ENCODE peak calls at places on chromosomes 13 and 19, in nine cellular contexts. One of them, this sample, is unnamed.

GRCh38 chr13:23609414-23610186 is 39.4 kb downstream of the TNFRSF19 start:
- DNase-seq in IMR-90: peak; percentile 77
- DNase-seq in CD4-positive, alpha-beta T cell: no peak
- DNase-seq in BJ: no peak
- DNase-seq in dorsolateral prefrontal cortex: no peak
- DNase-seq in osteoblast: no peak
- DNase-seq in CD8-positive, alpha-beta T cell: no peak
- DNase-seq in fibroblast of mammary gland: peak; percentile 70
- DNase-seq in AG10803: peak; percentile 62
- DNase-seq in this sample: no peak

GRCh38 chr13:46906440-46906839 is 9.6 kb upstream of the HTR2A start:
- DNase-seq in IMR-90: no peak
- DNase-seq in CD4-positive, alpha-beta T cell: no peak
- DNase-seq in BJ: no peak
- DNase-seq in dorsolateral prefrontal cortex: no peak
- DNase-seq in osteoblast: no peak
- DNase-seq in CD8-positive, alpha-beta T cell: no peak
- DNase-seq in fibroblast of mammary gland: peak; percentile 28
- DNase-seq in AG10803: no peak
- DNase-seq in this sample: no peak

GRCh38 chr13:112245179-112245724 is 130.9 kb upstream of the SPACA7 start:
- DNase-seq in IMR-90: no peak
- DNase-seq in CD4-positive, alpha-beta T cell: no peak
- DNase-seq in BJ: no peak
- DNase-seq in dorsolateral prefrontal cortex: no peak
- DNase-seq in osteoblast: peak; percentile 14
- DNase-seq in CD8-positive, alpha-beta T cell: no peak
- DNase-seq in fibroblast of mammary gland: no peak
- DNase-seq in AG10803: no peak
- DNase-seq in this sample: no peak

GRCh38 chr13:23928985-23929384 is 31.7 kb upstream of the C1QTNF9B start:
- DNase-seq in IMR-90: peak; percentile 90
- DNase-seq in CD4-positive, alpha-beta T cell: no peak
- DNase-seq in BJ: peak; percentile 27
- DNase-seq in dorsolateral prefrontal cortex: no peak
- DNase-seq in osteoblast: peak; percentile 93
- DNase-seq in CD8-positive, alpha-beta T cell: no peak
- DNase-seq in fibroblast of mammary gland: peak; percentile 89
- DNase-seq in AG10803: peak; percentile 69
- DNase-seq in this sample: no peak

GRCh38 chr13:66224644-66225043 is 1005.5 kb downstream of the PCDH9 start:
- DNase-seq in IMR-90: no peak
- DNase-seq in CD4-positive, alpha-beta T cell: no peak
- DNase-seq in BJ: no peak
- DNase-seq in dorsolateral prefrontal cortex: no peak
- DNase-seq in osteoblast: no peak
- DNase-seq in CD8-positive, alpha-beta T cell: no peak
- DNase-seq in fibroblast of mammary gland: no peak
- DNase-seq in AG10803: no peak
- DNase-seq in this sample: no peak

GRCh38 chr13:110409581-110409992 is 102.5 kb downstream of the COL4A2 start:
- DNase-seq in IMR-90: peak; percentile 68
- DNase-seq in CD4-positive, alpha-beta T cell: no peak
- DNase-seq in BJ: no peak
- DNase-seq in dorsolateral prefrontal cortex: no peak
- DNase-seq in osteoblast: peak; percentile 44
- DNase-seq in CD8-positive, alpha-beta T cell: no peak
- DNase-seq in fibroblast of mammary gland: peak; percentile 48
- DNase-seq in AG10803: no peak
- DNase-seq in this sample: no peak

GRCh38 chr19:44943801-44944249 is 1.8 kb downstream of the APOC4 start:
- DNase-seq in IMR-90: no peak
- DNase-seq in CD4-positive, alpha-beta T cell: no peak
- DNase-seq in BJ: no peak
- DNase-seq in dorsolateral prefrontal cortex: peak; percentile 62
- DNase-seq in osteoblast: peak; percentile 76
- DNase-seq in CD8-positive, alpha-beta T cell: no peak
- DNase-seq in fibroblast of mammary gland: peak; percentile 62
- DNase-seq in AG10803: peak; percentile 13
- DNase-seq in this sample: peak; percentile 92

GRCh38 chr19:18193388-18194207 is 580 bp downstream of the MPV17L2 start:
- DNase-seq in IMR-90: no peak
- DNase-seq in CD4-positive, alpha-beta T cell: no peak
- DNase-seq in BJ: no peak
- DNase-seq in dorsolateral prefrontal cortex: no peak
- DNase-seq in osteoblast: peak; percentile 72
- DNase-seq in CD8-positive, alpha-beta T cell: no peak
- DNase-seq in fibroblast of mammary gland: peak; percentile 8
- DNase-seq in AG10803: no peak
- DNase-seq in this sample: no peak

GRCh38 chr19:8915997-8916396 is 83.8 kb downstream of the MBD3L1 start:
- DNase-seq in IMR-90: no peak
- DNase-seq in CD4-positive, alpha-beta T cell: no peak
- DNase-seq in BJ: no peak
- DNase-seq in dorsolateral prefrontal cortex: no peak
- DNase-seq in osteoblast: no peak
- DNase-seq in CD8-positive, alpha-beta T cell: no peak
- DNase-seq in fibroblast of mammary gland: no peak
- DNase-seq in AG10803: no peak
- DNase-seq in this sample: no peak

GRCh38 chr19:5479958-5480357 is 24.7 kb downstream of the ZNRF4 start:
- DNase-seq in IMR-90: no peak
- DNase-seq in CD4-positive, alpha-beta T cell: no peak
- DNase-seq in BJ: no peak
- DNase-seq in dorsolateral prefrontal cortex: no peak
- DNase-seq in osteoblast: peak; percentile 54
- DNase-seq in CD8-positive, alpha-beta T cell: no peak
- DNase-seq in fibroblast of mammary gland: no peak
- DNase-seq in AG10803: no peak
- DNase-seq in this sample: no peak

GRCh38 chr13:110425444-110425780 is 118.3 kb downstream of the COL4A2 start:
- DNase-seq in IMR-90: peak; percentile 96
- DNase-seq in CD4-positive, alpha-beta T cell: no peak
- DNase-seq in BJ: peak; percentile 91
- DNase-seq in dorsolateral prefrontal cortex: no peak
- DNase-seq in osteoblast: no peak
- DNase-seq in CD8-positive, alpha-beta T cell: no peak
- DNase-seq in fibroblast of mammary gland: peak; percentile 70
- DNase-seq in AG10803: no peak
- DNase-seq in this sample: no peak

GRCh38 chr19:19226204-19226603 is 14.4 kb downstream of the NCAN start:
- DNase-seq in IMR-90: no peak
- DNase-seq in CD4-positive, alpha-beta T cell: no peak
- DNase-seq in BJ: no peak
- DNase-seq in dorsolateral prefrontal cortex: no peak
- DNase-seq in osteoblast: peak; percentile 30
- DNase-seq in CD8-positive, alpha-beta T cell: no peak
- DNase-seq in fibroblast of mammary gland: no peak
- DNase-seq in AG10803: no peak
- DNase-seq in this sample: no peak

GRCh38 chr19:51830263-51830662 is 35.3 kb downstream of the FPR3 start:
- DNase-seq in IMR-90: no peak
- DNase-seq in CD4-positive, alpha-beta T cell: no peak
- DNase-seq in BJ: no peak
- DNase-seq in dorsolateral prefrontal cortex: no peak
- DNase-seq in osteoblast: no peak
- DNase-seq in CD8-positive, alpha-beta T cell: no peak
- DNase-seq in fibroblast of mammary gland: peak; percentile 5
- DNase-seq in AG10803: peak; percentile 17
- DNase-seq in this sample: no peak

GRCh38 chr13:22114630-22115311 is 443.9 kb downstream of the FGF9 start:
- DNase-seq in IMR-90: peak; percentile 78
- DNase-seq in CD4-positive, alpha-beta T cell: no peak
- DNase-seq in BJ: peak; percentile 20
- DNase-seq in dorsolateral prefrontal cortex: no peak
- DNase-seq in osteoblast: no peak
- DNase-seq in CD8-positive, alpha-beta T cell: peak; percentile 54
- DNase-seq in fibroblast of mammary gland: no peak
- DNase-seq in AG10803: peak; percentile 17
- DNase-seq in this sample: peak; percentile 81

GRCh38 chr19:30880151-30880550 is 469.1 kb downstream of the TSHZ3 start:
- DNase-seq in IMR-90: no peak
- DNase-seq in CD4-positive, alpha-beta T cell: no peak
- DNase-seq in BJ: no peak
- DNase-seq in dorsolateral prefrontal cortex: no peak
- DNase-seq in osteoblast: no peak
- DNase-seq in CD8-positive, alpha-beta T cell: no peak
- DNase-seq in fibroblast of mammary gland: no peak
- DNase-seq in AG10803: no peak
- DNase-seq in this sample: no peak

GRCh38 chr13:51626749-51627148 is 42.5 kb downstream of the WDFY2 start:
- DNase-seq in IMR-90: no peak
- DNase-seq in CD4-positive, alpha-beta T cell: no peak
- DNase-seq in BJ: no peak
- DNase-seq in dorsolateral prefrontal cortex: no peak
- DNase-seq in osteoblast: no peak
- DNase-seq in CD8-positive, alpha-beta T cell: no peak
- DNase-seq in fibroblast of mammary gland: no peak
- DNase-seq in AG10803: no peak
- DNase-seq in this sample: no peak

GRCh38 chr13:96252903-96253302 is 163.0 kb downstream of the HS6ST3 start:
- DNase-seq in IMR-90: no peak
- DNase-seq in CD4-positive, alpha-beta T cell: no peak
- DNase-seq in BJ: no peak
- DNase-seq in dorsolateral prefrontal cortex: no peak
- DNase-seq in osteoblast: peak; percentile 6
- DNase-seq in CD8-positive, alpha-beta T cell: no peak
- DNase-seq in fibroblast of mammary gland: no peak
- DNase-seq in AG10803: no peak
- DNase-seq in this sample: no peak

GRCh38 chr13:48038763-48039162 is 1.2 kb downstream of the NUDT15 start:
- DNase-seq in IMR-90: no peak
- DNase-seq in CD4-positive, alpha-beta T cell: no peak
- DNase-seq in BJ: no peak
- DNase-seq in dorsolateral prefrontal cortex: no peak
- DNase-seq in osteoblast: no peak
- DNase-seq in CD8-positive, alpha-beta T cell: no peak
- DNase-seq in fibroblast of mammary gland: no peak
- DNase-seq in AG10803: no peak
- DNase-seq in this sample: peak; percentile 43

GRCh38 chr19:38842439-38843174 is 7.2 kb downstream of the HNRNPL start:
- DNase-seq in IMR-90: no peak
- DNase-seq in CD4-positive, alpha-beta T cell: peak; percentile 50
- DNase-seq in BJ: no peak
- DNase-seq in dorsolateral prefrontal cortex: no peak
- DNase-seq in osteoblast: no peak
- DNase-seq in CD8-positive, alpha-beta T cell: peak; percentile 83
- DNase-seq in fibroblast of mammary gland: no peak
- DNase-seq in AG10803: no peak
- DNase-seq in this sample: no peak

GRCh38 chr19:46621191-46622117 is 3.4 kb downstream of the PTGIR start:
- DNase-seq in IMR-90: peak; percentile 11
- DNase-seq in CD4-positive, alpha-beta T cell: no peak
- DNase-seq in BJ: no peak
- DNase-seq in dorsolateral prefrontal cortex: no peak
- DNase-seq in osteoblast: peak; percentile 87
- DNase-seq in CD8-positive, alpha-beta T cell: no peak
- DNase-seq in fibroblast of mammary gland: no peak
- DNase-seq in AG10803: no peak
- DNase-seq in this sample: no peak
- TF ChIP-seq CTCF in IMR-90: no peak
- TF ChIP-seq CTCF in CD4-positive, alpha-beta T cell: no peak
- TF ChIP-seq CTCF in BJ: peak; percentile 21
- TF ChIP-seq CTCF in dorsolateral prefrontal cortex: no peak
- TF ChIP-seq CTCF in osteoblast: peak; percentile 15
- TF ChIP-seq CTCF in CD8-positive, alpha-beta T cell: no peak
- TF ChIP-seq CTCF in fibroblast of mammary gland: no peak
- TF ChIP-seq CTCF in AG10803: no peak
- TF ChIP-seq CTCF in this sample: peak; percentile 12

DNA sequence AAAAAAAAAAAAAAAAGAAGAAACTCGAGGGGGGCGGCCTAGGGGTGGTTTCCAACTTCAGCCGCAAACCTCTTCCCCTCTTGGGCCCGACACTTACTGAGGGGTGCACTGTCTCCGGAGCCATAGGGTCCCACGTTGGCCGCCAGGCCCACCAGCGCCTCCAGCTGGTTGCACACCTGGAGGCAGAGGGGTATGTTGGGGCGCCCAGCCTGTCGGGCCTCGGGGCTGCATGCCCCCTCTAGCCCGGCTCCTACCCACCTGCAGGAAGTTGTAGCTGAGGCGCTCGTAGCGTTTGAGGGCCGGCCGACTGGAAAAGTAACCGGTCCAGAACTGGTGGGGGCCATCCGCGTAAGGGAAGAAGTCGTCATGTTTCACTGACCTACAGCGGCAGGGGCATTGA is 8.6 kb downstream of the MAN2B1 start:
- DNase-seq in IMR-90: no peak
- DNase-seq in CD4-positive, alpha-beta T cell: no peak
- DNase-seq in BJ: no peak
- DNase-seq in dorsolateral prefrontal cortex: no peak
- DNase-seq in osteoblast: peak; percentile 66
- DNase-seq in CD8-positive, alpha-beta T cell: no peak
- DNase-seq in fibroblast of mammary gland: no peak
- DNase-seq in AG10803: no peak
- DNase-seq in this sample: no peak
- TF ChIP-seq CTCF in IMR-90: no peak
- TF ChIP-seq CTCF in CD4-positive, alpha-beta T cell: no peak
- TF ChIP-seq CTCF in BJ: no peak
- TF ChIP-seq CTCF in dorsolateral prefrontal cortex: no peak
- TF ChIP-seq CTCF in osteoblast: no peak
- TF ChIP-seq CTCF in CD8-positive, alpha-beta T cell: no peak
- TF ChIP-seq CTCF in fibroblast of mammary gland: no peak
- TF ChIP-seq CTCF in AG10803: no peak
- TF ChIP-seq CTCF in this sample: no peak

DNA sequence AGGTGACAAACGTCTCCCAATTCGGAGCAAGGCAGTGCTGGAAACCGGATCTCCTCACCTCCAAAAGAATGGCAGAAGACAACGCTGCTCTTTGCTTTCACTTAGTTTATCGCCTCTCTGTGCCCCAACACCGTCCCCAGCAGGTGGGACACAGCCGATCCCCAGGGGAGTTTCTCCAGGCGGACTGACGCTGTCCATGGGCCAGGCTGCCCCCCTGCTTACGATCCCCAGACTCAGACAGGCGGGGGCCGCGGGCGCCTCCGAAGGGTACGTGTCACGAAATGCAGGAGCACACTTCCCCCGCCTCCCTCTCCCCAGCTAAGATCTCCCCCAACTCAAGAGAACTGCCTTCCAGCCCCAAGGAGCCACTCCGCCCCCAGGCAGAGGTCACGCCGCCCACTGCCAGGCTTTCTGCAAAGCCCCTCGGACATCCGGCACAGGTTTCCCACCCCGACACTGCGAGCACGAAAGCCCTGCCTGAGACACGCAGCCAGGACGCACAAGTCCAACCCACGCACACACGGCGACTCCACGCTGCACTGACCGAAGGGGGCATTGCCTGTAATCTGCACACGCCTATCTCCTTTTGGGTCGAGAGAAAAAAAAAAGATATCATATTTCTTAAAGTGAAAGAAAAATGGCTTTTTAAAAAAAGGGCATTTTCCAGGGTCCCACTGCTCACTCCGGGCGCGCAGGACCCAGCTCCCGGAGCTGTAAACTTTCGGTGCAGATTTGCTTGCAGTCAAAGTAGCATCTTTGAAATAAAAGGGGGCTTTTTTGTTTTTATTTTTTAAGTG is 1.9 kb downstream of the SPRY2 start:
- DNase-seq in IMR-90: peak; percentile 88
- DNase-seq in CD4-positive, alpha-beta T cell: no peak
- DNase-seq in BJ: peak; percentile 57
- DNase-seq in dorsolateral prefrontal cortex: peak; percentile 85
- DNase-seq in osteoblast: peak; percentile 92
- DNase-seq in CD8-positive, alpha-beta T cell: no peak
- DNase-seq in fibroblast of mammary gland: peak; percentile 79
- DNase-seq in AG10803: peak; percentile 86
- DNase-seq in this sample: peak; percentile 61
- TF ChIP-seq CTCF in IMR-90: peak; percentile 30
- TF ChIP-seq CTCF in CD4-positive, alpha-beta T cell: no peak
- TF ChIP-seq CTCF in BJ: peak; percentile 45
- TF ChIP-seq CTCF in dorsolateral prefrontal cortex: peak; percentile 48
- TF ChIP-seq CTCF in osteoblast: peak; percentile 24
- TF ChIP-seq CTCF in CD8-positive, alpha-beta T cell: no peak
- TF ChIP-seq CTCF in fibroblast of mammary gland: peak; percentile 9
- TF ChIP-seq CTCF in AG10803: peak; percentile 48
- TF ChIP-seq CTCF in this sample: no peak

GRCh38 chr13:59877933-59878332 is 285.8 kb downstream of the DIAPH3 start:
- DNase-seq in IMR-90: peak; percentile 60
- DNase-seq in CD4-positive, alpha-beta T cell: no peak
- DNase-seq in BJ: no peak
- DNase-seq in dorsolateral prefrontal cortex: no peak
- DNase-seq in osteoblast: no peak
- DNase-seq in CD8-positive, alpha-beta T cell: no peak
- DNase-seq in fibroblast of mammary gland: peak; percentile 66
- DNase-seq in AG10803: peak; percentile 82
- DNase-seq in this sample: no peak
- TF ChIP-seq CTCF in IMR-90: no peak
- TF ChIP-seq CTCF in CD4-positive, alpha-beta T cell: no peak
- TF ChIP-seq CTCF in BJ: no peak
- TF ChIP-seq CTCF in dorsolateral prefrontal cortex: no peak
- TF ChIP-seq CTCF in osteoblast: no peak
- TF ChIP-seq CTCF in CD8-positive, alpha-beta T cell: no peak
- TF ChIP-seq CTCF in fibroblast of mammary gland: no peak
- TF ChIP-seq CTCF in AG10803: no peak
- TF ChIP-seq CTCF in this sample: no peak